ENCODE peak calls at places on chromosomes 6 and 20, in nine cellular contexts. B, O, T, F, R, Z, S, K and P are unnamed samples.

GRCh38 chr6:137731960-137732616 is 135.0 kb upstream of the TNFAIP3 start:
- DNase-seq in O (no peak), B (no peak), F (no peak), Z (peak), K (no peak), T (no peak), R (no peak), S (peak), P (no peak)

GRCh38 chr6:7138921-7139358 is 31.2 kb downstream of the RREB1 start:
- DNase-seq in Z (no peak), K (no peak), T (no peak), B (no peak), S (no peak), F (no peak), O (no peak), R (peak), P (no peak)

GRCh38 chr6:45920819-45921511 is 94.7 kb downstream of the CLIC5 start:
- DNase-seq in Z (no peak), R (no peak), O (no peak), S (no peak), T (no peak), F (no peak), K (no peak), B (no peak), P (no peak)

GRCh38 chr6:146040360-146040759 is 11.5 kb downstream of the GRM1 start:
- DNase-seq in T (no peak), K (no peak), B (no peak), F (no peak), Z (no peak), S (no peak), O (no peak), R (no peak), P (no peak)

GRCh38 chr20:62516345-62516744 is 40.5 kb upstream of the GATA5 start:
- DNase-seq in K (no peak), R (no peak), F (no peak), Z (no peak), O (no peak), T (no peak), S (no peak), B (no peak), P (no peak)

GRCh38 chr6:41200901-41201783 is at the start of gene TREML2:
- DNase-seq in B (no peak), F (no peak), R (no peak), O (no peak), S (no peak), Z (peak), T (no peak), K (no peak), P (peak)

GRCh38 chr20:45921618-45922189 is 9.7 kb upstream of the PLTP start:
- DNase-seq in S (no peak), B (no peak), O (no peak), K (no peak), F (no peak), Z (no peak), T (no peak), R (no peak), P (no peak)

GRCh38 chr6:161903584-161904232 is 629.8 kb upstream of the AGPAT4 start:
- DNase-seq in R (no peak), O (no peak), Z (no peak), F (no peak), B (no peak), K (no peak), T (no peak), S (no peak), P (no peak)

GRCh38 chr20:63067721-63068560 is 61.2 kb upstream of the BHLHE23 start:
- DNase-seq in B (no peak), K (no peak), F (no peak), R (no peak), O (no peak), Z (no peak), T (no peak), S (no peak), P (no peak)

GRCh38 chr20:45470262-45470931 is 844 bp downstream of the WFDC2 start:
- DNase-seq in K (no peak), O (no peak), Z (no peak), S (peak), T (no peak), B (no peak), R (peak), F (no peak), P (no peak)

GRCh38 chr6:14066782-14067406 is 50.7 kb upstream of the CD83 start:
- DNase-seq in R (peak), Z (peak), O (no peak), S (peak), F (no peak), B (no peak), T (no peak), K (no peak), P (no peak)

GRCh38 chr6:46925563-46926253 is 4.0 kb upstream of the ADGRF5 start:
- DNase-seq in F (peak), K (no peak), Z (no peak), B (no peak), T (no peak), R (no peak), O (no peak), S (peak), P (no peak)

GRCh38 chr6:135085700-135086413 is 31.2 kb upstream of the HBS1L start:
- DNase-seq in S (no peak), O (no peak), Z (no peak), F (no peak), B (no peak), K (no peak), R (no peak), T (no peak), P (no peak)

GRCh38 chr6:14194483-14194882 is 76.9 kb downstream of the CD83 start:
- DNase-seq in R (no peak), O (no peak), Z (no peak), B (no peak), F (no peak), K (no peak), S (no peak), T (no peak), P (no peak)

GRCh38 chr20:63344616-63345327 is 16.4 kb downstream of the CHRNA4 start:
- DNase-seq in R (no peak), Z (no peak), F (no peak), S (peak), K (no peak), B (no peak), O (no peak), T (no peak), P (no peak)

GRCh38 chr6:135353113-135353512 is 144.4 kb downstream of the AHI1 start:
- DNase-seq in B (no peak), T (no peak), O (no peak), F (no peak), K (no peak), Z (no peak), S (no peak), R (no peak), P (no peak)